ENCODE peak calls at places on chromosome 7, in four cellular contexts. H is ovary, G is right lobe of liver, L is uterus. Q is an unnamed sample.

GRCh38 chr7:50481867-50482266 is 31.7 kb upstream of the FIGNL1 start:
- DNase-seq in H (no peak), G (no peak), L (no peak), Q (no peak)

GRCh38 chr7:159015081-159015893 is 129.4 kb downstream of the VIPR2 start:
- DNase-seq in L (peak), G (no peak), H (peak), Q (no peak)

GRCh38 chr7:8147004-8147403 is 115.0 kb downstream of the ICA1 start:
- DNase-seq in G (no peak), L (no peak), H (no peak), Q (no peak)

GRCh38 chr7:88922944-88923343 is 127.4 kb upstream of the TEX47 start:
- DNase-seq in L (no peak), H (no peak), G (no peak), Q (no peak)

GRCh38 chr7:1292972-1293830 is 60.5 kb downstream of the UNCX start:
- DNase-seq in G (peak), L (no peak), H (no peak), Q (no peak)

GRCh38 chr7:80934286-80934685 is 15.4 kb upstream of the SEMA3C start:
- DNase-seq in L (no peak), G (no peak), H (no peak), Q (no peak)

GRCh38 chr7:39271386-39271785 is 293.7 kb downstream of the POU6F2 start:
- DNase-seq in G (no peak), L (no peak), H (peak), Q (no peak)

GRCh38 chr7:95141755-95142154 is 182.6 kb downstream of the PON1 start:
- DNase-seq in H (no peak), G (no peak), L (no peak), Q (no peak)

GRCh38 chr7:25780904-25781303 is 371.1 kb upstream of the NFE2L3 start:
- DNase-seq in G (no peak), H (no peak), L (no peak), Q (no peak)

GRCh38 chr7:127252736-127253288 is at the start of gene GRM8:
- DNase-seq in L (peak), H (peak), G (peak), Q (no peak)

GRCh38 chr7:2384354-2385243 is 18.8 kb upstream of the CHST12 start:
- DNase-seq in G (no peak), H (no peak), L (no peak), Q (no peak)

GRCh38 chr7:151992375-151992774 is 33.1 kb upstream of the GALNT11 start:
- DNase-seq in L (peak), H (no peak), G (no peak), Q (peak)

GRCh38 chr7:22083711-22084289 is 138.1 kb upstream of the CDCA7L start:
- DNase-seq in L (peak), H (peak), G (no peak), Q (no peak)

GRCh38 chr7:137850586-137850985 is 3.8 kb upstream of the DGKI start:
- DNase-seq in G (no peak), H (no peak), L (no peak), Q (no peak)

GRCh38 chr7:81919494-81919893 is 149.6 kb upstream of the HGF start:
- DNase-seq in L (no peak), G (no peak), H (no peak), Q (no peak)

GRCh38 chr7:151896486-151896885 is 19.6 kb upstream of the PRKAG2 start:
- DNase-seq in H (no peak), G (no peak), L (no peak), Q (no peak)

GRCh38 chr7:98346515-98347069 is 54.3 kb downstream of the BAIAP2L1 start:
- DNase-seq in L (no peak), G (no peak), H (no peak), Q (no peak)

GRCh38 chr7:106867641-106868351 is 2.7 kb downstream of the PIK3CG start:
- DNase-seq in G (peak), L (no peak), H (no peak), Q (no peak)

GRCh38 chr7:31133497-31133896 is 81.4 kb downstream of the ADCYAP1R1 start:
- DNase-seq in H (no peak), G (no peak), L (no peak), Q (no peak)

GRCh38 chr7:12389089-12389700 is 14.5 kb downstream of the VWDE start:
- DNase-seq in H (no peak), L (no peak), G (no peak), Q (no peak)

GRCh38 chr7:137439829-137440433 is 96.4 kb upstream of the PTN start:
- DNase-seq in G (no peak), L (no peak), H (no peak), Q (no peak)

GRCh38 chr7:94176694-94177200 is 172.6 kb upstream of the BET1 start:
- DNase-seq in L (no peak), G (no peak), H (no peak), Q (no peak)

GRCh38 chr7:23332881-23333612 is 33.9 kb downstream of the MALSU1 start:
- DNase-seq in L (peak), G (no peak), H (peak), Q (no peak)

GRCh38 chr7:1666251-1666778 is 3.8 kb upstream of the ELFN1 start:
- DNase-seq in L (peak), G (peak), H (peak), Q (no peak)

GRCh38 chr7:25642849-25643248 is 414.6 kb upstream of the NPVF start:
- DNase-seq in H (no peak), L (no peak), G (no peak), Q (no peak)

GRCh38 chr7:101466871-101467270 is 104.2 kb downstream of the COL26A1 start:
- DNase-seq in G (no peak), L (no peak), H (no peak), Q (no peak)

GRCh38 chr7:1239455-1240295 is 7.0 kb downstream of the UNCX start:
- DNase-seq in L (no peak), G (no peak), H (no peak), Q (no peak)

GRCh38 chr7:43004076-43004475 is 71.9 kb downstream of the MRPL32 start:
- DNase-seq in H (no peak), G (no peak), L (no peak), Q (no peak)

GRCh38 chr7:151035024-151035717 is 6.9 kb downstream of the ABCB8 start:
- DNase-seq in G (no peak), H (no peak), L (no peak), Q (no peak)

GRCh38 chr7:78441737-78442136 is 643.2 kb downstream of the PHTF2 start:
- DNase-seq in H (no peak), G (no peak), L (no peak), Q (no peak)
- TF ChIP-seq CTCF in H (no peak), G (no peak), L (no peak), Q (no peak)

GRCh38 chr7:74199551-74200355 is 10.1 kb upstream of the LAT2 start:
- DNase-seq in L (no peak), G (no peak), H (no peak), Q (no peak)

GRCh38 chr7:74193054-74193453 is 16.8 kb upstream of the LAT2 start:
- DNase-seq in L (no peak), G (no peak), H (no peak), Q (peak)

GRCh38 chr7:74193913-74194312 is 15.9 kb upstream of the LAT2 start:
- DNase-seq in L (no peak), G (no peak), H (peak), Q (no peak)

GRCh38 chr7:74194686-74195085 is 15.1 kb upstream of the LAT2 start:
- DNase-seq in G (no peak), L (no peak), H (no peak), Q (no peak)

DNA sequence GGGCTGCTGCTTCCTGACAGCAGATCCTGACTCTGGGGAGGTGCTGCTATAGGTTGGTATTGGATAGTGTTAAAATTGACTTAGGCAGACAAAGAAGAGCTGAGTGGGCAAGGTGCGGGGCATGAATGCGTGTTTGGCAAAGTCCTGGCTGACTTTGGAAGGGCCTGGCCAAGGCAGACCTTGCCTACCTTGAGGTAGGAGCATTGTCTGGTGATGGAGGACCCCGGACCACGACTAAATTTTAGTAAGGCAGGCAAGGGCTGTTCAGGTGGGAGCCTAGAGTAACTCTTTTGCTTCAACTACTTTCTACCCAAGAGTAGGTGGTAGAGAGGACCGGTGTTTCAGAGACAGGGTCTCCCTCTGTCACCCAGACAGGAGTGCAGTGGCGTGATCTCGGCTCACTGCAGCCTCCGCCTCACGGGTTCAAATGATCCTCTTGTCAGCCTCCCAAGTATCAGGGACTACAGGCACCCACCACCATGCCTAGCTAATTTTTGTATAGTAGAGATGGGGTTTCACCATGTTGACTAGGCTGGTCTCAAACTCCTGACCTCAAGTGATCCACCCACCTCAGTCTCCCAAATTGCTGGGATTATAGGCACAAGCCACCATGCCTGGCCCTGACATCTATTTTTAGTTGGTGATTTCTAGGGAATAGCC is 12.2 kb upstream of the LAT2 start:
- DNase-seq in G (no peak), H (no peak), L (no peak), Q (peak)
- TF ChIP-seq POLR2A in G (no peak), H (no peak), L (no peak), Q (no peak)

GRCh38 chr7:142523821-142524460 is 225.3 kb upstream of the PRSS1 start:
- DNase-seq in H (no peak), G (no peak), L (no peak), Q (no peak)
- H3K4me3 ChIP-seq in H (no peak), G (no peak), L (no peak), Q (no peak)

GRCh38 chr7:117750612-117751563 is 122.4 kb downstream of the CTTNBP2 start:
- DNase-seq in H (no peak), G (no peak), L (no peak), Q (no peak)
- TF ChIP-seq CTCF in H (no peak), G (peak), L (peak), Q (no peak)

GRCh38 chr7:142568430-142569097 is 180.7 kb upstream of the PRSS1 start:
- DNase-seq in L (no peak), G (no peak), H (no peak), Q (no peak)
- TF ChIP-seq POLR2A in L (no peak), G (no peak), H (no peak), Q (no peak)

DNA sequence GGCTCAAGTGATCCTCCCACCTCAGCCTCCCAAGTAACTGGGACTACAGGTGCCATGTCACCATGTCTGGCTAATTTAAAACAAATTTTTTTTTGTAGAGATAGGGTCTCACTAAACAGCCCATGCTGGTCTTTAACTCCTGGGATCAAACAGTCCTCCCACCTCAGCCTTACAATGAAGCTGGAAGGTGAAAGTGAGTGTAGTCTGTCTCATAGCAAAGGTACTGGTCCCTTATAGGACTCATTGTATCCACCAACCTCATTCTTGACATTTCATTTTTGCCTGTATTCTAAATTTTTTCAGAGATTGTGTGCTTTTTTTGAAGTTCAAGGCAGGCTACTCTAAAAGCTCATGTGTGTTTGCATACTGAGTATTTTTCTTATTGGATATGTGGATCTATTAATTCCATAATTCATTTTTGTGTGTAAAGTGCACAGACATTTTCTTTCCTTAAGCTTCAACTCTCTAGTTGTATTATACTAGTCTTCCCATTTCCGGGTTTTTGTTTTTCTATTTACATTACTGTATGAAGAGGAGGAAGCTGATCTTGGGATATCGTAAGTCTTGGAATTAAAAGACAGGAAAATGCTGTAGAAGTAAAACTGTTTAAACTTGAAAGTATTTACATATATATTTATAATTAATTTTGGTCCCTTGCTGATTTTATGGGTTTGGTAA is 13.3 kb downstream of the KMT2E start:
- DNase-seq in H (no peak), L (no peak), G (no peak), Q (no peak)
- H3K4me3 ChIP-seq in H (no peak), L (no peak), G (no peak), Q (no peak)

Q was measured in lower leg skin.